ENCODE peak calls at places on chromosomes 4 and X, in four cellular contexts. L, E, A and B are unnamed samples.
A peak's percentile ranks its signal among the peaks of the same experiment; 100 is the strongest.

GRCh38 chr4:82705881-82706280 is 92.7 kb downstream of the SCD5 start:
- DNase-seq in L (no peak), E (no peak), A (no peak), B (no peak)

GRCh38 chr4:185004562-185005208 is 13.6 kb upstream of the HELT start:
- DNase-seq in L (no peak), E (no peak), A (no peak), B (no peak)

GRCh38 chrX:2500681-2501151 is at the start of the genes DHRSX and ZBED1:
- DNase-seq in L (no peak), E (peak; percentile 83), A (no peak), B (no peak)

GRCh38 chr4:68499021-68499420 is 51.8 kb downstream of the TMPRSS11E start:
- DNase-seq in L (no peak), E (no peak), A (no peak), B (no peak)

GRCh38 chr4:130922955-130923354 is 1827.0 kb downstream of the C4orf33 start:
- DNase-seq in L (no peak), E (no peak), A (no peak), B (no peak)

GRCh38 chr4:15003891-15004700 is 1.8 kb downstream of the CPEB2 start:
- DNase-seq in L (no peak), E (peak; percentile 44), A (no peak), B (no peak)

GRCh38 chrX:153778684-153779101 is 2.1 kb upstream of the SRPK3 start:
- DNase-seq in L (no peak), E (no peak), A (no peak), B (no peak)

GRCh38 chr4:24858550-24858949 is 54.3 kb downstream of the CCDC149 start:
- DNase-seq in L (no peak), E (no peak), A (no peak), B (no peak)

GRCh38 chr4:15930314-15930713 is 8.2 kb downstream of the FGFBP1 start:
- DNase-seq in L (no peak), E (no peak), A (no peak), B (no peak)

GRCh38 chr4:108352664-108353308 is 184.1 kb upstream of the LEF1 start:
- DNase-seq in L (no peak), E (no peak), A (no peak), B (no peak)

GRCh38 chrX:129931411-129932136 is 25.6 kb downstream of the UTP14A start:
- DNase-seq in L (peak; percentile 79), E (peak; percentile 92), A (peak; percentile 55), B (peak; percentile 82)

GRCh38 chr4:119725688-119726330 is 97.2 kb upstream of the PDE5A start:
- DNase-seq in L (no peak), E (no peak), A (no peak), B (no peak)

DNA sequence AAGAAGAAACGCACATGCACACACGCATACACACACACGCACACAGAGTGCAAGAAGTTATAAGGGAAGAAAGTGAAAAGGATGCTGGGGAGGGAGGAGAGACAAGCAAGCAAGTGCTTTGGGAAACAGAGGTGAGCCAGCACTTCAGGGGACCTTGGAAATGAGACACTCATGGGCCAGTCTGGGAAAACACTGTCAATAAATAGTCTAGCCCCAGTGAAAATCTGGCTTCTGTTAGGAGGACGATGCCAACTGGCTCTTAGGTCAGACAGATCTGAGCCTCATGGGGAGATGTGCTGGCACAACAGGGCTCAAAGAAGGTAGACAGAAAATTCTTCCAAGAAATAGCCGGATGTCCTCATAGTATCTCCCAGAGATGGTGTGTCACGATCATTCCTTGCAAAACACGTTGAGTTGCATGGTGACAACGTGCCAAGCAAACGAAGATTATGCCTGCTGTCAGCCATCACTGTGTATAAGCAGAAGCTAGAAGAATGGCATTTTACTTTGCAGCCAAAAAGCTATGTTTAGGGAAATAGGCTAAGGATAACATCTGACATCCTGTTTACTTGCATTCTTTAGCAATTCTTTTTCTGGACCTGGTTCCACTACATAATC is 557 bp upstream of the ARHGEF6 start:
- DNase-seq in L (no peak), E (no peak), A (no peak), B (no peak)
- TF ChIP-seq EGR1 in L (no peak), E (no peak), A (no peak), B (no peak)

DNA sequence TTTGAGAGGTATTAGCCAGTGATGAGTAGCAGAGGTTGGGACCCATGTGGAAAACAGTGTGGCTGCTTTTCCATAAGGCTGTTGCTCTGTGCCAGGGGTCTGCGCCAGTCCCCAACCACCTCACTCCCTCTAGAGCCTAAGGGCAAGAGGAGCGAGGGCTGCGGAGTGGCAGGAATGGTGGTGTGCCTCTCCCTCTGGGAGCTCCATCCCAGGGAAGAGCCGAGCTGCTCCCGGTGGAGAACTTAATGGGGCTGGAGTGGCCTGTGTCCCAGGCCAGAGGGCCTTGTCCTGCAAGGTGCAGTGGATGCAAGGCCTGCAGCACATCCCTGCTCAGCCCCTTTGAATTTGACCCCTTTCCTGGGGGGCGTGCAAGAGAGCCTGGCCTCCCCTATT is 105.4 kb upstream of the GRXCR1 start:
- DNase-seq in L (no peak), E (no peak), A (no peak), B (no peak)
- TF ChIP-seq EGR1 in L (no peak), E (no peak), A (no peak), B (no peak)

GRCh38 chr4:76800902-76801301 is 97.0 kb downstream of the SOWAHB start:
- DNase-seq in L (no peak), E (no peak), A (peak; percentile 16), B (no peak)

GRCh38 chr4:76803522-76803921 is 94.4 kb downstream of the SOWAHB start:
- DNase-seq in L (no peak), E (peak; percentile 25), A (no peak), B (no peak)

GRCh38 chr4:76801621-76802545 is 96.1 kb downstream of the SOWAHB start:
- DNase-seq in L (no peak), E (no peak), A (no peak), B (no peak)

GRCh38 chr4:76804060-76804459 is 93.9 kb downstream of the SOWAHB start:
- DNase-seq in L (no peak), E (no peak), A (no peak), B (no peak)

DNA sequence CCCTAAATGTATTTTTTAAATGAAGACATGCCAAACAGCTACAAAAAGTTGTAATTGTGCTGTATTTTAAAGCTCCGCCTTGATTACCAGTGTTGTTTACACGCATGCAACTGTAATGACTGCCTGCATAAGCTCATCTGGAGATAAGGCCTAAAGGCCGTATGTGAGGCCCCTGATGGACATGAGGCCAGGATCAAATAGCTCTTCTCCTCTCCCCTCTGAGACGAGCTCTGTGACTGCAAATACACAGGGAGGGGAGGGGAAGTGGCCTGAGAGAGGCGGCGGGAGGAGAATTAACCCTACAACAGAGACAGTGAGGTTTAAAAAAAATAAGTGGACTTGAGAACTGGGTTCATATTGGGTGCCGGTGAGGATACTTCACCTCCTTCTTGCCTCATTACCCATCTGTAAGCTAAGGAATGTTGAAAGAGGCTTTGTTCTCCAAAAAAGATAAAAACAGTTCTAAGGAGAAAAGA is 95.4 kb downstream of the SOWAHB start:
- DNase-seq in L (no peak), E (peak; percentile 18), A (no peak), B (no peak)
- TF ChIP-seq EGR1 in L (no peak), E (no peak), A (no peak), B (no peak)

DNA sequence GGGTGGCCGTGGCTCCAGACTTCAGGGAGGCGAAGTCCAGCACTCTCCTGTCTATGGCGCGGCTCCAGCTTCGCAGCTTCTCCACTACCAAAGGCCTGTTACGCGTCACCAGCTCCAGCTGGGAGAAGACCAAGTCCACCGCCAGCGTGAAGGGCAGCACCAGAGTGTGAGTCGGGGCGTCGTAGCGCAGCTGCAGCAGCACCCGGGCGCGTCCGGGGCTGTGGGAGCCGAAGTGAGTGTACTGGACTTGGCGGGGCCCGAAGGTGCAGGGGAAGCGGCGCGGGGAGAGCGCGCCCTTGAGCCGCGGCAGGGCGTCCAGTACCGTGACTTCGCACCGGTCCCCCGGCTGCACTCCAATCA is 435 bp downstream of the FREM3 start:
- DNase-seq in L (no peak), E (no peak), A (no peak), B (peak; percentile 60)
- TF ChIP-seq EGR1 in L (no peak), E (no peak), A (no peak), B (no peak)

GRCh38 chr4:41933997-41934812 is 1.0 kb upstream of the TMEM33 start:
- DNase-seq in L (peak; percentile 16), E (no peak), A (no peak), B (no peak)
- TF ChIP-seq EGR1 in L (no peak), E (no peak), A (no peak), B (no peak)

GRCh38 chrX:49155900-49156837 is 6.4 kb upstream of the MAGIX start:
- DNase-seq in L (peak; percentile 51), E (peak; percentile 89), A (no peak), B (peak; percentile 78)
- TF ChIP-seq EGR1 in L (no peak), E (peak; percentile 2), A (no peak), B (no peak)

GRCh38 chr4:105520819-105521790 is 31.3 kb upstream of the ARHGEF38 start:
- DNase-seq in L (peak; percentile 32), E (peak; percentile 17), A (peak; percentile 15), B (no peak)
- TF ChIP-seq EGR1 in L (no peak), E (no peak), A (no peak), B (no peak)

GRCh38 chrX:155056877-155057792 is 13.8 kb downstream of the CMC4 start:
- DNase-seq in L (peak; percentile 51), E (peak; percentile 56), A (peak; percentile 24), B (peak; percentile 63)
- TF ChIP-seq EGR1 in L (no peak), E (no peak), A (peak; percentile 15), B (no peak)

GRCh38 chr4:145781306-145781705 is 101.4 kb downstream of the C4orf51 start:
- DNase-seq in L (no peak), E (no peak), A (no peak), B (no peak)
- TF ChIP-seq EGR1 in L (no peak), E (no peak), A (no peak), B (no peak)